ENCODE peak calls at places on chromosomes 12 and 14, in seven cellular contexts. One of them, this sample, is unnamed.

GRCh38 chr12:78697817-78698415 is 166.7 kb upstream of the SYT1 start:
- DNase-seq in A549: peak
- DNase-seq in SK-N-SH: no peak
- DNase-seq in K562: no peak
- DNase-seq in GM12878: no peak
- DNase-seq in HepG2: no peak
- DNase-seq in H1: no peak
- DNase-seq in this sample: peak

GRCh38 chr12:2739832-2740641 is 54.7 kb upstream of the FKBP4 start:
- DNase-seq in A549: peak
- DNase-seq in SK-N-SH: peak
- DNase-seq in K562: no peak
- DNase-seq in GM12878: no peak
- DNase-seq in HepG2: peak
- DNase-seq in H1: no peak
- DNase-seq in this sample: peak

GRCh38 chr12:132986885-132987225 is 688 bp downstream of the ZNF26 start:
- DNase-seq in A549: peak
- DNase-seq in SK-N-SH: no peak
- DNase-seq in K562: no peak
- DNase-seq in GM12878: no peak
- DNase-seq in HepG2: peak
- DNase-seq in H1: no peak
- DNase-seq in this sample: peak

GRCh38 chr12:53596920-53597363 is 29.2 kb downstream of the ATF7 start:
- DNase-seq in A549: no peak
- DNase-seq in SK-N-SH: no peak
- DNase-seq in K562: no peak
- DNase-seq in GM12878: no peak
- DNase-seq in HepG2: no peak
- DNase-seq in H1: no peak
- DNase-seq in this sample: peak

GRCh38 chr14:95174184-95174804 is 17.0 kb upstream of the DICER1 start:
- DNase-seq in A549: no peak
- DNase-seq in SK-N-SH: no peak
- DNase-seq in K562: no peak
- DNase-seq in GM12878: no peak
- DNase-seq in HepG2: no peak
- DNase-seq in H1: no peak
- DNase-seq in this sample: peak

GRCh38 chr12:5689773-5690172 is 255.3 kb downstream of the ANO2 start:
- DNase-seq in A549: peak
- DNase-seq in SK-N-SH: no peak
- DNase-seq in K562: no peak
- DNase-seq in GM12878: no peak
- DNase-seq in HepG2: no peak
- DNase-seq in H1: no peak
- DNase-seq in this sample: no peak

GRCh38 chr14:74875941-74876913 is at the start of gene PROX2:
- DNase-seq in A549: no peak
- DNase-seq in SK-N-SH: no peak
- DNase-seq in K562: no peak
- DNase-seq in GM12878: no peak
- DNase-seq in HepG2: no peak
- DNase-seq in H1: no peak
- DNase-seq in this sample: no peak

GRCh38 chr12:27468241-27468640 is 21.7 kb downstream of the SMCO2 start:
- DNase-seq in A549: no peak
- DNase-seq in SK-N-SH: no peak
- DNase-seq in K562: no peak
- DNase-seq in GM12878: no peak
- DNase-seq in HepG2: no peak
- DNase-seq in H1: no peak
- DNase-seq in this sample: no peak

GRCh38 chr14:24952851-24953666 is 96.9 kb downstream of the STXBP6 start:
- DNase-seq in A549: peak
- DNase-seq in SK-N-SH: peak
- DNase-seq in K562: no peak
- DNase-seq in GM12878: no peak
- DNase-seq in HepG2: peak
- DNase-seq in H1: no peak
- DNase-seq in this sample: peak

GRCh38 chr14:68792830-68793733 is at the start of gene ZFP36L1:
- DNase-seq in A549: peak
- DNase-seq in SK-N-SH: peak
- DNase-seq in K562: peak
- DNase-seq in GM12878: peak
- DNase-seq in HepG2: peak
- DNase-seq in H1: peak
- DNase-seq in this sample: peak

GRCh38 chr12:93426406-93426805 is 15.3 kb downstream of the UBE2N start:
- DNase-seq in A549: no peak
- DNase-seq in SK-N-SH: no peak
- DNase-seq in K562: no peak
- DNase-seq in GM12878: no peak
- DNase-seq in HepG2: no peak
- DNase-seq in H1: no peak
- DNase-seq in this sample: no peak

GRCh38 chr14:75543258-75543657 is 21.0 kb downstream of the BATF start:
- DNase-seq in A549: no peak
- DNase-seq in SK-N-SH: no peak
- DNase-seq in K562: no peak
- DNase-seq in GM12878: no peak
- DNase-seq in HepG2: no peak
- DNase-seq in H1: no peak
- DNase-seq in this sample: no peak

GRCh38 chr14:34682787-34683321 is 31.5 kb downstream of the CFL2 start:
- DNase-seq in A549: no peak
- DNase-seq in SK-N-SH: no peak
- DNase-seq in K562: no peak
- DNase-seq in GM12878: no peak
- DNase-seq in HepG2: no peak
- DNase-seq in H1: no peak
- DNase-seq in this sample: no peak

GRCh38 chr12:46556105-46556559 is 183.6 kb upstream of the SLC38A2 start:
- DNase-seq in A549: peak
- DNase-seq in SK-N-SH: no peak
- DNase-seq in K562: no peak
- DNase-seq in GM12878: no peak
- DNase-seq in HepG2: peak
- DNase-seq in H1: no peak
- DNase-seq in this sample: peak

GRCh38 chr12:121980211-121980891 is 41.3 kb upstream of the BCL7A start:
- DNase-seq in A549: no peak
- DNase-seq in SK-N-SH: no peak
- DNase-seq in K562: no peak
- DNase-seq in GM12878: peak
- DNase-seq in HepG2: no peak
- DNase-seq in H1: no peak
- DNase-seq in this sample: peak

GRCh38 chr12:96034631-96035282 is 630 bp downstream of the LTA4H start:
- DNase-seq in A549: no peak
- DNase-seq in SK-N-SH: peak
- DNase-seq in K562: peak
- DNase-seq in GM12878: no peak
- DNase-seq in HepG2: peak
- DNase-seq in H1: no peak
- DNase-seq in this sample: peak

GRCh38 chr14:104505085-104506074 is 74.2 kb upstream of the C14orf180 start:
- DNase-seq in A549: no peak
- DNase-seq in SK-N-SH: no peak
- DNase-seq in K562: no peak
- DNase-seq in GM12878: no peak
- DNase-seq in HepG2: no peak
- DNase-seq in H1: peak
- DNase-seq in this sample: no peak

GRCh38 chr12:85920324-85920947 is 46.3 kb downstream of the NTS start:
- DNase-seq in A549: peak
- DNase-seq in SK-N-SH: peak
- DNase-seq in K562: peak
- DNase-seq in GM12878: no peak
- DNase-seq in HepG2: peak
- DNase-seq in H1: no peak
- DNase-seq in this sample: peak

GRCh38 chr12:128933926-128934325 is 80.6 kb downstream of the GLT1D1 start:
- DNase-seq in A549: no peak
- DNase-seq in SK-N-SH: no peak
- DNase-seq in K562: no peak
- DNase-seq in GM12878: no peak
- DNase-seq in HepG2: no peak
- DNase-seq in H1: no peak
- DNase-seq in this sample: no peak

GRCh38 chr12:62800707-62801400 is 134.1 kb downstream of the PPM1H start:
- DNase-seq in A549: no peak
- DNase-seq in SK-N-SH: peak
- DNase-seq in K562: no peak
- DNase-seq in GM12878: no peak
- DNase-seq in HepG2: no peak
- DNase-seq in H1: no peak
- DNase-seq in this sample: no peak

GRCh38 chr14:30573203-30573814 is 14.4 kb downstream of the G2E3 start:
- DNase-seq in A549: peak
- DNase-seq in SK-N-SH: no peak
- DNase-seq in K562: no peak
- DNase-seq in GM12878: no peak
- DNase-seq in HepG2: no peak
- DNase-seq in H1: no peak
- DNase-seq in this sample: peak

GRCh38 chr14:92507174-92507768 is 6.3 kb upstream of the RIN3 start:
- DNase-seq in A549: no peak
- DNase-seq in SK-N-SH: no peak
- DNase-seq in K562: no peak
- DNase-seq in GM12878: peak
- DNase-seq in HepG2: no peak
- DNase-seq in H1: no peak
- DNase-seq in this sample: no peak

GRCh38 chr14:23125006-23125405 is 6.0 kb upstream of the CEBPE start:
- DNase-seq in A549: no peak
- DNase-seq in SK-N-SH: no peak
- DNase-seq in K562: no peak
- DNase-seq in GM12878: no peak
- DNase-seq in HepG2: no peak
- DNase-seq in H1: no peak
- DNase-seq in this sample: no peak

GRCh38 chr14:30621354-30621953 is 665 bp upstream of the SCFD1 start:
- DNase-seq in A549: peak
- DNase-seq in SK-N-SH: peak
- DNase-seq in K562: no peak
- DNase-seq in GM12878: no peak
- DNase-seq in HepG2: peak
- DNase-seq in H1: peak
- DNase-seq in this sample: peak

GRCh38 chr14:48575772-48576171 is 900.4 kb upstream of the MDGA2 start:
- DNase-seq in A549: no peak
- DNase-seq in SK-N-SH: no peak
- DNase-seq in K562: no peak
- DNase-seq in GM12878: no peak
- DNase-seq in HepG2: no peak
- DNase-seq in H1: peak
- DNase-seq in this sample: no peak

GRCh38 chr12:57456145-57456700 is 1.1 kb downstream of the INHBE start:
- DNase-seq in A549: peak
- DNase-seq in SK-N-SH: no peak
- DNase-seq in K562: peak
- DNase-seq in GM12878: no peak
- DNase-seq in HepG2: peak
- DNase-seq in H1: peak
- DNase-seq in this sample: peak

GRCh38 chr14:90383731-90384542 is 12.9 kb upstream of the CALM1 start:
- DNase-seq in A549: no peak
- DNase-seq in SK-N-SH: peak
- DNase-seq in K562: peak
- DNase-seq in GM12878: no peak
- DNase-seq in HepG2: peak
- DNase-seq in H1: peak
- DNase-seq in this sample: peak

DNA sequence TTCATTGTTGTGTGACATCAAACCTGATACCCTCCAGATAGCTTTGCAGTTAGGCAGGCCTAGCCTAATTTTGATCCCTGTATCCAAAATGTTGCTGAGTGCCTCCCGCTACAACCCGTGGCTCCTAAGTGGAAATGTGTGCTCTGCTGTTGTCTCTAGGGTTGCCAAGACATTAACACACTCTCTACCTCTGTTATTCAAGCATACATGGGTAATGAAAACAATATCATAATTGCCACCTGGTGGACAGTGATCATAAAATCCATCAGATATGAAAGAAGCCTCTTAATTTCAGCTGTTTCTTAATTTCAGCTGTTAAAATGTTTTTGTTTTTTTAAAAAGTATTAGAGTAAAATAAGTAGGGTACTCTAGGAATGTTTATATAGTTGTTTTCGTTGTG is 93.5 kb downstream of the PLEKHA5 start:
- DNase-seq in A549: peak
- DNase-seq in SK-N-SH: peak
- DNase-seq in K562: no peak
- DNase-seq in GM12878: no peak
- DNase-seq in HepG2: no peak
- DNase-seq in H1: no peak
- DNase-seq in this sample: no peak
- TF ChIP-seq RFX5 in A549: no peak
- TF ChIP-seq RFX5 in SK-N-SH: no peak
- TF ChIP-seq RFX5 in K562: no peak
- TF ChIP-seq RFX5 in GM12878: no peak
- TF ChIP-seq RFX5 in HepG2: no peak
- TF ChIP-seq RFX5 in H1: no peak
- TF ChIP-seq RFX5 in this sample: no peak

DNA sequence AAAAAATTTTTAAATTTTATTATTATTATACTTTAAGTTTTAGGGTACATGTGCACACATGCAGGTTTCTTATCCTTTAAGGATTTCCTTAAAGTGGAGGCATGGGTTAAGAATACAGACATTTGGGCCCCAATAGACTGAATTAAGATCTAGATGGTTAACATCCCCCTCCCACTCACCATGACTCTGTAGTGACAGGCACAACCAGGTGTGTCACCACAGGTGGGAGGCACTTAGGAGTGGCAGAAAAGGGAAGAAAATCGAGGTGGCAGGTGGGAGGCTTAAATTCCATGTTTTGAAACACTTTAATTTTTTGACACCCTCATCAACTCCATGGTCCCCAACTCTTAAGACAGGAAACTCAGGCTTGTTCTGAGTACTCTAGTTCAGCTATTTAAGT is 37.6 kb upstream of the GRIP1 start:
- DNase-seq in A549: no peak
- DNase-seq in SK-N-SH: no peak
- DNase-seq in K562: no peak
- DNase-seq in GM12878: no peak
- DNase-seq in HepG2: no peak
- DNase-seq in H1: no peak
- DNase-seq in this sample: no peak
- TF ChIP-seq RFX5 in A549: no peak
- TF ChIP-seq RFX5 in SK-N-SH: no peak
- TF ChIP-seq RFX5 in K562: no peak
- TF ChIP-seq RFX5 in GM12878: no peak
- TF ChIP-seq RFX5 in HepG2: no peak
- TF ChIP-seq RFX5 in H1: no peak
- TF ChIP-seq RFX5 in this sample: no peak

GRCh38 chr12:116880213-116880816 is 926 bp downstream of the HRK start:
- DNase-seq in A549: no peak
- DNase-seq in SK-N-SH: peak
- DNase-seq in K562: no peak
- DNase-seq in GM12878: no peak
- DNase-seq in HepG2: no peak
- DNase-seq in H1: no peak
- DNase-seq in this sample: no peak
- TF ChIP-seq RFX5 in A549: no peak
- TF ChIP-seq RFX5 in SK-N-SH: no peak
- TF ChIP-seq RFX5 in K562: no peak
- TF ChIP-seq RFX5 in GM12878: no peak
- TF ChIP-seq RFX5 in HepG2: no peak
- TF ChIP-seq RFX5 in H1: no peak
- TF ChIP-seq RFX5 in this sample: no peak

GRCh38 chr12:82817368-82817767 is 130.7 kb downstream of the TMTC2 start:
- DNase-seq in A549: no peak
- DNase-seq in SK-N-SH: no peak
- DNase-seq in K562: no peak
- DNase-seq in GM12878: no peak
- DNase-seq in HepG2: no peak
- DNase-seq in H1: no peak
- DNase-seq in this sample: no peak
- TF ChIP-seq RFX5 in A549: no peak
- TF ChIP-seq RFX5 in SK-N-SH: no peak
- TF ChIP-seq RFX5 in K562: no peak
- TF ChIP-seq RFX5 in GM12878: no peak
- TF ChIP-seq RFX5 in HepG2: no peak
- TF ChIP-seq RFX5 in H1: no peak
- TF ChIP-seq RFX5 in this sample: no peak